ENCODE peak calls at places on chromosomes 13 and 19, in four cellular contexts. T, R, V and P are unnamed samples. For H3K9me3, the result is how much of the 10 kb centered on the place peaks cover.

GRCh38 chr19:8702350-8702749 is 3.8 kb upstream of the ACTL9 start:
- DNase-seq in T (peak), R (no peak), V (no peak), P (no peak)

GRCh38 chr19:34336781-34337271 is 28.2 kb upstream of the GPI start:
- DNase-seq in T (peak), R (peak), V (no peak), P (no peak)

GRCh38 chr19:58544591-58545285 is 874 bp downstream of the TRIM28 start:
- DNase-seq in T (peak), R (peak), V (no peak), P (no peak)

GRCh38 chr19:9531933-9532332 is 6.5 kb downstream of the ZNF426 start:
- DNase-seq in T (no peak), R (no peak), V (no peak), P (no peak)

GRCh38 chr13:97125051-97125809 is 96.9 kb upstream of the MBNL2 start:
- DNase-seq in T (no peak), R (peak), V (no peak), P (no peak)

GRCh38 chr19:3095375-3096191 is 1.4 kb downstream of the GNA11 start:
- DNase-seq in T (peak), R (no peak), V (no peak), P (no peak)

GRCh38 chr19:49223472-49223871 is 65.9 kb downstream of the TRPM4 start:
- DNase-seq in T (no peak), R (no peak), V (no peak), P (no peak)

GRCh38 chr19:54606891-54607781 is 13.7 kb downstream of the LILRA1 start:
- DNase-seq in T (no peak), R (no peak), V (no peak), P (no peak)

GRCh38 chr19:29320611-29321010 is 107.7 kb upstream of the UQCRFS1 start:
- DNase-seq in T (no peak), R (no peak), V (no peak), P (no peak)

GRCh38 chr19:43950834-43951626 is at the start of gene ZNF221:
- DNase-seq in T (peak), R (peak), V (peak), P (peak)

GRCh38 chr19:19107663-19108062 is 30.6 kb downstream of the TMEM161A start:
- DNase-seq in T (no peak), R (no peak), V (no peak), P (no peak)

GRCh38 chr13:50119593-50119992 is 104.3 kb downstream of the KCNRG start:
- DNase-seq in T (no peak), R (peak), V (no peak), P (no peak)

GRCh38 chr13:95926231-95926630 is 127.0 kb downstream of the UGGT2 start:
- DNase-seq in T (no peak), R (no peak), V (no peak), P (no peak)

GRCh38 chr13:41544824-41545707 is 87.7 kb downstream of the RGCC start:
- DNase-seq in T (no peak), R (no peak), V (no peak), P (no peak)

GRCh38 chr13:100506154-100506553 is 82.4 kb downstream of the GGACT start:
- DNase-seq in T (peak), R (no peak), V (no peak), P (no peak)

GRCh38 chr13:110626510-110626909 is 11.2 kb downstream of the NAXD start:
- DNase-seq in T (no peak), R (no peak), V (no peak), P (no peak)

GRCh38 chr19:1213391-1214286 is 8.1 kb downstream of the STK11 start:
- DNase-seq in T (peak), R (peak), V (peak), P (no peak)

GRCh38 chr19:679418-680286 is 3.5 kb downstream of the FSTL3 start:
- DNase-seq in T (no peak), R (peak), V (no peak), P (peak)

GRCh38 chr19:55086730-55087541 is 11.3 kb downstream of the EPS8L1 start:
- DNase-seq in T (peak), R (peak), V (peak), P (peak)

GRCh38 chr13:30355405-30355741 is 48.0 kb upstream of the KATNAL1 start:
- DNase-seq in T (peak), R (no peak), V (no peak), P (no peak)

GRCh38 chr19:8880864-8881488 is 48.8 kb downstream of the MBD3L1 start:
- DNase-seq in T (no peak), R (no peak), V (no peak), P (no peak)

GRCh38 chr13:113350065-113350937 is 13.6 kb downstream of the GRTP1 start:
- DNase-seq in T (no peak), R (no peak), V (no peak), P (no peak)

GRCh38 chr13:48346583-48346982 is 43.0 kb downstream of the RB1 start:
- DNase-seq in T (peak), R (no peak), V (no peak), P (no peak)

GRCh38 chr19:925087-925911 is 536 bp upstream of the ARID3A start:
- DNase-seq in T (peak), R (peak), V (peak), P (peak)

GRCh38 chr13:52048516-52048915 is 24.0 kb downstream of the UTP14C start:
- DNase-seq in T (no peak), R (peak), V (no peak), P (no peak)

GRCh38 chr19:29623726-29624488 is 17.8 kb downstream of the POP4 start:
- DNase-seq in T (peak), R (no peak), V (no peak), P (no peak)

GRCh38 chr13:80900557-80900956 is 559.6 kb upstream of the SPRY2 start:
- DNase-seq in T (no peak), R (no peak), V (no peak), P (no peak)

GRCh38 chr13:93721483-93721882 is 494.9 kb downstream of the GPC6 start:
- DNase-seq in T (no peak), R (no peak), V (no peak), P (no peak)

GRCh38 chr19:19459707-19460251 is 54.3 kb downstream of the GATAD2A start:
- DNase-seq in T (peak), R (peak), V (no peak), P (no peak)

GRCh38 chr19:681029-681626 is 4.9 kb downstream of the FSTL3 start:
- DNase-seq in T (peak), R (no peak), V (no peak), P (no peak)

GRCh38 chr13:44132710-44133109 is 240.9 kb upstream of the SERP2 start:
- DNase-seq in T (no peak), R (peak), V (peak), P (no peak)

GRCh38 chr19:51688665-51689571 is 4.2 kb upstream of the SPACA6 start:
- DNase-seq in T (no peak), R (peak), V (peak), P (peak)

GRCh38 chr19:32917612-32917996 is 48.0 kb upstream of the SLC7A9 start:
- DNase-seq in T (no peak), R (no peak), V (no peak), P (no peak)

GRCh38 chr19:5046339-5047039 is 77.6 kb downstream of the KDM4B start:
- DNase-seq in T (no peak), R (no peak), V (peak), P (no peak)

GRCh38 chr13:21435231-21435630 is 23.9 kb downstream of the ZDHHC20 start:
- DNase-seq in T (no peak), R (no peak), V (no peak), P (no peak)
- H3K27ac ChIP-seq in T (no peak), R (no peak), V (peak), P (no peak)

DNA sequence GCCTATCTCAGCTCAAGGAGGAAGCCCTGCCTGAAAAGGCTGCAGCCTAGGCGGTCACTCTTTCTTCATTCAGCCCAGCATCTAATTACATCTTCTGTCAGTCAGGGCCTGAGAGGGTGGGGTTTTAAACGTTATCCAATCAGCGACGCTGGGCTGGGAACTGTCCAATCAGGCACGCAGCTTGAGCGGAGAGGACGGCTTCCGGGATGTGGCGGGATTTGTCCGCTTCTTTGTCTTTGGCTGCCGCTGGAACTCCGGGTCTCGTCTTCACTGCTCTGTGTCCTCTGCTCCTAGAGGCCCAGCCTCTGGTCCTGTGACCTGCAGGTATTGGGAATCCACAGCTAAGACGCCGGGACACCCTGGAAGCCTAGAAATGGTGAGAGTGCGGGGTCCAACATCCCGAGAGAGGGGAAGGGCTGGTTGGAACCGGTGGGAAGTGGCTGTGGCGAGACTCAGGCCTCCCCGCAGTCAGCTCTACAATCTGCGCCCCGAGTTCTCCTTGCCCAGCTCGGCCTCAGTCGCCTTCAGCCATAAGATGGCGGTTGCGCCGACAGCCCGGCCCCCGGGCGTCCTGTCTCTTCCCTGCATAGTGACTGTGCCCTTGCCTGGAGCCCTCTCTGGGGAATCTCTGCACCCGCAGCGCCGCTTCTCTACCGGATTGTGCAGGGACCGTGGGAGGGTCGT is at the start of gene ZNF738:
- DNase-seq in T (peak), R (peak), V (peak), P (peak)
- H3K9me3 ChIP-seq in T (under half), R (under half), V (under half), P (under half)

GRCh38 chr13:36432106-36432544 is at the start of gene CCNA1:
- DNase-seq in T (no peak), R (no peak), V (no peak), P (no peak)
- H3K27ac ChIP-seq in T (no peak), R (no peak), V (no peak), P (no peak)

GRCh38 chr19:56951672-56952071 is 111.1 kb upstream of the PEG3 start:
- DNase-seq in T (no peak), R (no peak), V (no peak), P (no peak)

GRCh38 chr19:56946164-56946563 is 105.6 kb upstream of the PEG3 start:
- DNase-seq in T (no peak), R (no peak), V (no peak), P (no peak)

GRCh38 chr19:56942749-56943148 is 102.2 kb upstream of the PEG3 start:
- DNase-seq in T (peak), R (no peak), V (no peak), P (no peak)

GRCh38 chr19:56949651-56950050 is 109.1 kb upstream of the PEG3 start:
- DNase-seq in T (no peak), R (no peak), V (no peak), P (no peak)

DNA sequence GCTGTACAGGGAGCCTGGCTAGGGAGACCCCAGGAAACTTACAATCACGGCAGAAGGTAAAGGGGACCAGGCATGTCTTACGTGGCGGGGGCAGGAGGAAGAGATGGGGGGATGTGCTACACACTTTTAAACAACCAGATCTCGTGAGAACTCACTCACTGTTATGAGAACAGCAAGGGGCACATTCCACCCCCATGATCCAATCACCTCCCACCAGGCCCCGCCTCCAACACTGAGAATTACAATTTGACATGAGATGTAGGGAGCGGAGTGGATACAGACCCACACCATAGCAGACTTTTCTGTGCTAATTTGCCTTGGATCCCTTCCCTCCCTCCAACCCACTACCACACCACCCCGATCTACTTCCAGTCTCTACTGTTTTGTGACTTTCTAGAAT is 106.7 kb upstream of the PEG3 start:
- DNase-seq in T (no peak), R (no peak), V (no peak), P (no peak)
- H3K9me3 ChIP-seq in T (under half), R (under half), V (under half), P (under half)

GRCh38 chr19:14404322-14404721 is 14.8 kb downstream of the DDX39A start:
- DNase-seq in T (no peak), R (no peak), V (no peak), P (no peak)

GRCh38 chr19:14400913-14401312 is 18.2 kb downstream of the DDX39A start:
- DNase-seq in T (no peak), R (no peak), V (no peak), P (no peak)

GRCh38 chr19:14398563-14398962 is 17.3 kb downstream of the ADGRE5 start:
- DNase-seq in T (no peak), R (no peak), V (no peak), P (no peak)

GRCh38 chr19:14405380-14405757 is 13.8 kb downstream of the DDX39A start:
- DNase-seq in T (no peak), R (no peak), V (no peak), P (no peak)

DNA sequence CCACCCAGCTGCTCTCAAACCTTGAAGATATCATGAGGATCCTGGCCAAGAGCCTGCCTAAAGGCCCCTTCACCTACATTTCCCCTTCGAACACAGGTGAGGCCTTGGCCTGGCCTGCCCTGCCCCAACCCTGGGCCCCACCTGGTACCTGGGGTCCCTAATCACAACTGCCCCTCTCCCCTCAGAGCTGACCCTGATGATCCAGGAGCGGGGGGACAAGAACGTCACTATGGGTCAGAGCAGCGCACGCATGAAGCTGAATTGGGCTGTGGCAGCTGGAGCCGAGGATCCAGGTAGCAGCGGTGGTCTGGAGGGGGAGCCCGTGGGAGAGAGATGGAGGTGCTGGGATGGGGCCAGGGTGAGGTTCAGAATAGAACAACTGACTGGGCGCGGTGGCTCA is 17.7 kb downstream of the DDX39A start:
- DNase-seq in T (no peak), R (no peak), V (no peak), P (no peak)
- H3K27ac ChIP-seq in T (no peak), R (no peak), V (no peak), P (no peak)

GRCh38 chr19:36986601-36987000 is 70.5 kb downstream of the ZNF568 start:
- DNase-seq in T (no peak), R (no peak), V (no peak), P (no peak)

GRCh38 chr19:36986131-36986530 is 70.0 kb downstream of the ZNF568 start:
- DNase-seq in T (no peak), R (no peak), V (no peak), P (no peak)

DNA sequence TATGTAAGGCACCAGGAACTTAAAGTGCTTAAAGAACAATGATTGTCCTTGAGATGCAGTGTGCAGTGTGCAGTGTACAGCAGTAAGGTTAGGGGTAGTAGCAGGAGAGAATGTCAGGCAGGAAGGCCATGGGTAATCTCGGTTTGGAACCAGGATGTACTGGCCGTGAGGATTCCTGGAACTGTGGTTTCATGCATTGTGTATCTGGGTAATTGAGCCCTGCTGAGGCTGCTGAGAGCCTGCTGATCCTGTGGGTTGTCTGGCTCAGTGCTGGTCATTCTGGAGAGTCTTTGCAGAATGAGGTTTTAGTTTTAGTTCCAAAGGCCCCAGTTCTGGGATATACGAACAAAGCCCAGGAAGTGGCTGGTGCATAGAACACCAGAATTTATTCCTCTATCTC is 71.0 kb downstream of the ZNF568 start:
- DNase-seq in T (no peak), R (no peak), V (no peak), P (no peak)
- H3K9me3 ChIP-seq in T (under half), R (under half), V (under half), P (under half)